ENCODE peak calls at places on chromosome 13, in five cellular contexts. K is AG10803, I is PC-9, T is left ventricle myocardium inferior, H is uterus. X is an unnamed sample.

GRCh38 chr13:101217086-101217485 is 199.2 kb downstream of the NALCN start:
- DNase-seq in I (no peak), T (no peak), K (no peak), H (no peak), X (no peak)

GRCh38 chr13:31207630-31208549 is 8.1 kb downstream of the B3GLCT start:
- DNase-seq in I (no peak), T (peak), K (peak), H (peak), X (no peak)

GRCh38 chr13:99657848-99658265 is 156.6 kb downstream of the TM9SF2 start:
- DNase-seq in H (peak), T (peak), K (peak), I (no peak), X (peak)

GRCh38 chr13:39306639-39307589 is 268.7 kb downstream of the NHLRC3 start:
- DNase-seq in H (no peak), K (no peak), T (no peak), I (no peak), X (no peak)

GRCh38 chr13:68176486-68176885 is 946.4 kb upstream of the PCDH9 start:
- DNase-seq in K (peak), H (no peak), T (no peak), I (peak), X (no peak)

GRCh38 chr13:44296856-44297255 is 76.8 kb upstream of the SERP2 start:
- DNase-seq in T (no peak), I (no peak), H (no peak), K (no peak), X (no peak)

GRCh38 chr13:33034061-33034460 is 17.8 kb downstream of the KL start:
- DNase-seq in H (no peak), T (no peak), K (no peak), I (no peak), X (no peak)

GRCh38 chr13:112891477-112892401 is 77.3 kb upstream of the MCF2L start:
- DNase-seq in H (no peak), I (peak), K (no peak), T (no peak), X (no peak)

GRCh38 chr13:50512602-50513527 is 330.6 kb downstream of the DLEU7 start:
- DNase-seq in T (peak), I (no peak), K (peak), H (peak), X (peak)

GRCh38 chr13:74061939-74062595 is 72.1 kb downstream of the KLF12 start:
- DNase-seq in H (peak), K (peak), T (no peak), I (no peak), X (no peak)

GRCh38 chr13:59677966-59678814 is 485.5 kb downstream of the DIAPH3 start:
- DNase-seq in K (peak), H (no peak), I (no peak), T (no peak), X (no peak)

GRCh38 chr13:112705286-112705685 is 15.4 kb downstream of the ATP11A start:
- DNase-seq in K (no peak), T (no peak), H (no peak), I (no peak), X (no peak)

GRCh38 chr13:45859682-45860081 is 8.1 kb upstream of the SIAH3 start:
- DNase-seq in H (no peak), K (no peak), T (no peak), I (no peak), X (no peak)

GRCh38 chr13:114144606-114145244 is 12.3 kb upstream of the RASA3 start:
- DNase-seq in T (no peak), H (no peak), I (no peak), K (no peak), X (peak)

GRCh38 chr13:66461021-66461420 is 769.1 kb downstream of the PCDH9 start:
- DNase-seq in H (no peak), K (no peak), I (no peak), T (no peak), X (no peak)

GRCh38 chr13:32503727-32504126 is 34.9 kb downstream of the N4BP2L2 start:
- DNase-seq in T (no peak), K (no peak), I (no peak), H (no peak), X (no peak)

GRCh38 chr13:33174980-33175379 is 110.6 kb downstream of the STARD13 start:
- DNase-seq in K (peak), H (no peak), T (no peak), I (no peak), X (no peak)

GRCh38 chr13:36713842-36714241 is 40.0 kb downstream of the SERTM1 start:
- DNase-seq in H (no peak), T (no peak), I (no peak), K (no peak), X (no peak)

GRCh38 chr13:26168276-26168814 is 53.8 kb downstream of the RNF6 start:
- DNase-seq in T (no peak), I (no peak), K (peak), H (no peak), X (no peak)

GRCh38 chr13:66617786-66618185 is 612.4 kb downstream of the PCDH9 start:
- DNase-seq in K (no peak), T (no peak), I (no peak), H (no peak), X (no peak)

GRCh38 chr13:59304596-59304995 is 859.1 kb downstream of the DIAPH3 start:
- DNase-seq in H (no peak), K (no peak), T (no peak), I (no peak), X (no peak)

GRCh38 chr13:47211106-47211505 is 314.3 kb upstream of the HTR2A start:
- DNase-seq in I (peak), K (no peak), T (no peak), H (no peak), X (no peak)

DNA sequence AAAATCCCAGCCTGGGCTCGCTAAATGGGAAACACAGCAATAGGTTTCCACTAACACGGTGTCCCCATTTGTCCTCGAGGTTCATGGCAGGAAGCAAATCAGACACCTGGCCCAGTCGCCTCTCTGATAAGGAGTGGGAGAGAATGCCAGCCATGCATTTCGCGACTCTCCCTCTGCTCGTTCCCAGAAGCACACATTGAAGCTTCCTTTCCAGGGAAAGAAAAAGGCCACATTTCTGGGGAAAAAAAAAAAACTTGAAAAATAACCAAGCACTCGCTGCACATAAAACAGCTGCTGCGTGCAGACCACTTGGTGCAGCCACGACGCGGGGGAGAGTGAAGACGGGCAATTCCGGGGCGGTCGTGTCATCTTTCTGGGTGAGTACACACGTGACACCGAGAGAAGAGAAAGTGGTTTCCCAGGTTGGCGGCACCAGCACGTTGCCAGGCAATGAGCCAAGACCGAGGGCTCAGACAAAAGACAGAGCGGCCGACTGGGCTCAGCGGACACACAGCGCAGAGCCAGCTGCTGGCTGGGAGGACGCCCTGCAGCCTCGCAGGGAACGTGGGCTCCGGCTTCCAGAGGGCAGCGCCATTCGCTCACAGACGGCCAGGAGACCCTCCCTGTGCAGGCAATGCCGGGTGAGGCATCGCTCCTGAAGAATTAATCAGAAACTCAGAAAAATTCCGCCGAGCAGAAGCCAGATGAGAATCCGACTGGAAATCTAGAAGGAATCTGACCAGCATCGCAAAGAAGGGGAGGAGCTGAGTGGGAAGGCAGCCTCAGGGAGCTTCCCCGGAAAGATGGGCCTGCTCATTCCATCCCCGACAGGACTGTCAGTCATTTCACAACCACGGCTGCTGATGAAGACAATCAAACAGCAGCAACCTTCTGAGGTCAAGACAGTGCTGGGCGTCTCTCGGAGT is 83.2 kb upstream of the IRS2 start:
- DNase-seq in T (peak), H (peak), I (peak), K (peak), X (no peak)
- H3K4me3 ChIP-seq in T (peak), H (peak), I (peak), K (peak), X (no peak)

GRCh38 chr13:98189841-98190505 is 12.9 kb upstream of the RNF113B start:
- DNase-seq in H (no peak), K (no peak), T (peak), I (no peak), X (no peak)
- TF ChIP-seq CTCF in H (no peak), K (peak), T (no peak), I (no peak), X (no peak)

GRCh38 chr13:24670927-24671326 is 9.3 kb upstream of the ATP12A start:
- DNase-seq in I (peak), K (no peak), T (no peak), H (no peak), X (no peak)
- H3K4me3 ChIP-seq in I (peak), K (peak), T (no peak), H (no peak), X (no peak)

GRCh38 chr13:62360609-62361008 is 945.0 kb upstream of the PCDH20 start:
- DNase-seq in I (no peak), K (no peak), T (no peak), H (no peak), X (no peak)

GRCh38 chr13:62356977-62357376 is 941.3 kb upstream of the PCDH20 start:
- DNase-seq in I (no peak), T (no peak), H (no peak), K (no peak), X (no peak)

GRCh38 chr13:62358646-62358932 is 942.9 kb upstream of the PCDH20 start:
- DNase-seq in I (no peak), K (no peak), T (no peak), H (no peak), X (no peak)

GRCh38 chr13:62357887-62358645 is 942.4 kb upstream of the PCDH20 start:
- DNase-seq in T (no peak), H (no peak), K (peak), I (peak), X (no peak)
- TF ChIP-seq CTCF in T (no peak), H (no peak), K (peak), I (peak), X (no peak)

GRCh38 chr13:105363747-105364177 is 1171.7 kb downstream of the EFNB2 start:
- DNase-seq in T (no peak), K (no peak), H (no peak), I (no peak), X (no peak)
- H3K4me3 ChIP-seq in T (no peak), K (no peak), H (no peak), I (no peak), X (no peak)

GRCh38 chr13:75324413-75324940 is 157.5 kb downstream of the TBC1D4 start:
- DNase-seq in I (no peak), T (no peak), H (no peak), K (no peak), X (no peak)

GRCh38 chr13:75329723-75330122 is 152.2 kb downstream of the TBC1D4 start:
- DNase-seq in T (no peak), I (no peak), H (no peak), K (no peak), X (no peak)

GRCh38 chr13:75329097-75329496 is 152.9 kb downstream of the TBC1D4 start:
- DNase-seq in K (no peak), I (no peak), T (no peak), H (no peak), X (no peak)

GRCh38 chr13:75327132-75327505 is 154.8 kb downstream of the TBC1D4 start:
- DNase-seq in H (no peak), I (no peak), K (no peak), T (no peak), X (no peak)

GRCh38 chr13:75326173-75327131 is 155.5 kb downstream of the TBC1D4 start:
- DNase-seq in K (peak), I (no peak), T (no peak), H (no peak), X (no peak)
- TF ChIP-seq CTCF in K (no peak), I (no peak), T (no peak), H (no peak), X (no peak)